ENCODE peak calls at places on chromosomes 11 and 22, in eight cellular contexts. One of them, this sample, is unnamed.
A peak's percentile ranks its signal among the peaks of the same experiment; 100 is the strongest.

GRCh38 chr11:4441500-4441899 is 7.6 kb upstream of the OR52K2 start:
- DNase-seq in cardiac muscle cell: no peak
- DNase-seq in astrocyte: no peak
- DNase-seq in IMR-90: no peak
- DNase-seq in BE2C: no peak
- DNase-seq in uterus: no peak
- DNase-seq in OCI-LY7: no peak
- DNase-seq in A549: no peak
- DNase-seq in this sample: no peak

GRCh38 chr22:21079493-21079892 is 33.7 kb downstream of the LRRC74B start:
- DNase-seq in BE2C: no peak
- DNase-seq in OCI-LY7: no peak
- DNase-seq in IMR-90: no peak
- DNase-seq in uterus: no peak
- DNase-seq in cardiac muscle cell: no peak
- DNase-seq in astrocyte: no peak
- DNase-seq in A549: no peak
- DNase-seq in this sample: no peak

GRCh38 chr11:8207080-8208000 is 38.5 kb upstream of the RIC3 start:
- DNase-seq in BE2C: no peak
- DNase-seq in astrocyte: peak; percentile 41
- DNase-seq in uterus: no peak
- DNase-seq in A549: no peak
- DNase-seq in IMR-90: peak; percentile 22
- DNase-seq in OCI-LY7: no peak
- DNase-seq in cardiac muscle cell: no peak
- DNase-seq in this sample: no peak

GRCh38 chr11:73072935-73073481 is 69.1 kb downstream of the FCHSD2 start:
- DNase-seq in cardiac muscle cell: peak; percentile 11
- DNase-seq in BE2C: no peak
- DNase-seq in IMR-90: peak; percentile 12
- DNase-seq in uterus: no peak
- DNase-seq in astrocyte: no peak
- DNase-seq in OCI-LY7: peak; percentile 56
- DNase-seq in A549: peak; percentile 75
- DNase-seq in this sample: peak; percentile 19

GRCh38 chr11:19511413-19512183 is 201.0 kb upstream of the NAV2 start:
- DNase-seq in uterus: peak; percentile 19
- DNase-seq in cardiac muscle cell: no peak
- DNase-seq in BE2C: peak; percentile 11
- DNase-seq in IMR-90: no peak
- DNase-seq in OCI-LY7: no peak
- DNase-seq in A549: no peak
- DNase-seq in astrocyte: peak; percentile 3
- DNase-seq in this sample: no peak

GRCh38 chr11:21625982-21626381 is 566.9 kb upstream of the ANO5 start:
- DNase-seq in cardiac muscle cell: no peak
- DNase-seq in OCI-LY7: peak; percentile 69
- DNase-seq in astrocyte: no peak
- DNase-seq in BE2C: no peak
- DNase-seq in uterus: no peak
- DNase-seq in IMR-90: no peak
- DNase-seq in A549: no peak
- DNase-seq in this sample: peak; percentile 79

GRCh38 chr22:17283423-17283822 is 64.2 kb upstream of the ADA2 start:
- DNase-seq in OCI-LY7: no peak
- DNase-seq in A549: no peak
- DNase-seq in BE2C: no peak
- DNase-seq in uterus: no peak
- DNase-seq in IMR-90: no peak
- DNase-seq in astrocyte: no peak
- DNase-seq in cardiac muscle cell: no peak
- DNase-seq in this sample: no peak

GRCh38 chr11:7973011-7973410 is 7.8 kb upstream of the NLRP10 start:
- DNase-seq in IMR-90: no peak
- DNase-seq in BE2C: no peak
- DNase-seq in cardiac muscle cell: no peak
- DNase-seq in A549: no peak
- DNase-seq in astrocyte: peak; percentile 21
- DNase-seq in OCI-LY7: no peak
- DNase-seq in uterus: no peak
- DNase-seq in this sample: no peak

DNA sequence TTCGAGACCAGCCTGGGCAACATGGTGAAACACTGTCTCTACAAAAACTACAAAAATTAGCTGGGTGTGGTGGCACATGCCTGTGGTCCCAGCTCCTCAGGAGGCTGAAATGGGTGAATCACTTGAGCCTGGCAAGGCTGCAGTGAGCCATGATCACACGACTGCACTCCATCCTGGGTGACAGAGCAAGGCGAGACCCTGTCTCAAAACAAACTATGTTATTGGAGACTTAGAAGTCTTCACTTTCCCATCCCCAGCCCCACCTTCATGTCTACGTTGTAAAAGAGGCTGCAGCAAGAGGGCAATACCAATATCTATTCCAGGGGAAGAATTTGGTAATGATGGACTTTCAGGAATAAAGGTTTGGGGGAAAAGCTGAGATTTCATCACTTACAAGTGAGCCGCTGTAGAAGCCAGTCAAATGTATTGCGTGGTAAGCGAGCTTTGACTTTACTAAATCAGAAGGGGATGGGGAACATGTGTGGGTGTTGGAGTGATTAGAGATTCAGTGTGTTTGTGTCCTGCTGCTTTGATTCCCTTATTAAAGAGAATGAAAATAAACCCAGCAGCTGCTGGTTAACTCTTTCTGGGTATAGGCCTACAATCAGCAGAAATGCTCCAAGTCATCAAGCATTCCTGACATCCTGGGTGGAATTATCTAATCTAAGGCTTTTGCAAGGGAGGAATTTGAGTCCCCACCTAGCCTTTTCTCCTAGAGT is 53.7 kb downstream of the UBASH3B start:
- DNase-seq in OCI-LY7: no peak
- DNase-seq in BE2C: no peak
- DNase-seq in IMR-90: peak; percentile 82
- DNase-seq in A549: peak; percentile 52
- DNase-seq in uterus: no peak
- DNase-seq in astrocyte: peak; percentile 86
- DNase-seq in cardiac muscle cell: no peak
- DNase-seq in this sample: peak; percentile 70
- H3K4me1 ChIP-seq in OCI-LY7: peaks cover 59% of the 10 kb centered on the region
- H3K4me1 ChIP-seq in BE2C: no peaks in the 10 kb centered on the region
- H3K4me1 ChIP-seq in IMR-90: peaks cover 34% of the 10 kb centered on the region
- H3K4me1 ChIP-seq in A549: peaks cover 70% of the 10 kb centered on the region
- H3K4me1 ChIP-seq in uterus: no peaks in the 10 kb centered on the region
- H3K4me1 ChIP-seq in astrocyte: peaks cover 51% of the 10 kb centered on the region
- H3K4me1 ChIP-seq in cardiac muscle cell: no peaks in the 10 kb centered on the region
- H3K4me1 ChIP-seq in this sample: peaks cover 31% of the 10 kb centered on the region

GRCh38 chr11:6418958-6419611 is at the start of gene APBB1:
- DNase-seq in OCI-LY7: peak; percentile 81
- DNase-seq in uterus: peak; percentile 65
- DNase-seq in BE2C: peak; percentile 66
- DNase-seq in astrocyte: peak; percentile 28
- DNase-seq in A549: peak; percentile 44
- DNase-seq in cardiac muscle cell: peak; percentile 71
- DNase-seq in IMR-90: peak; percentile 48
- DNase-seq in this sample: peak; percentile 76
- TF ChIP-seq CTCF in OCI-LY7: no peak
- TF ChIP-seq CTCF in uterus: no peak
- TF ChIP-seq CTCF in BE2C: no peak
- TF ChIP-seq CTCF in astrocyte: no peak
- TF ChIP-seq CTCF in A549: no peak
- TF ChIP-seq CTCF in cardiac muscle cell: peak; percentile 13
- TF ChIP-seq CTCF in IMR-90: peak; percentile 12
- TF ChIP-seq CTCF in this sample: no peak

DNA sequence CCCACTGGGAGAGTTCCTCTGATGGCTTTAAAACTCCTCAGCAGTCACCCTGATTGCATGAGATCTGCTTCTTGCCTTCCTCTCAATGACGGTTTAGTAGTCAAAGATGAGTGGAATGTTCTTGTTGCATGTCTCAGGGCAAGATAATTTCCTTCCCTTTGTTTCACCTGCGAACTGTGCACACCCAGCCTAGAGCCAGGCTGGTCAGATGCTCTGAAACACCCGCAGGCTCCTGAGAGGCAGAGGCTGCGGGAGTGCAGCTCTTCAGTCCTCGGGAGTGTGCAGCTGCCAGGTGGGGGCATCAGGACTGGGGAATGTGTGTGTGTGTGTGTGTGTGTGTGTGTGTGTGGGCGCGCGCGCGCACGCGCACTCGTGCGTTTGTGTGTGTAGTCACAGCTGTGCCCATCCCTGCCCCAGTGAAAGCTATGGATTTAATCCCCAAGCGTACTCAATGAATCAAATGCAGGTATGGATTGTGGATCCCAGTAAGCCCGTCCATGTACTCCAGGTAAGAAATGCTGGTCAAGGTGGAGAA is 136.2 kb upstream of the NTM start:
- DNase-seq in uterus: no peak
- DNase-seq in A549: no peak
- DNase-seq in OCI-LY7: no peak
- DNase-seq in astrocyte: no peak
- DNase-seq in cardiac muscle cell: no peak
- DNase-seq in IMR-90: no peak
- DNase-seq in BE2C: no peak
- DNase-seq in this sample: no peak
- H3K4me1 ChIP-seq in uterus: no peaks in the 10 kb centered on the region
- H3K4me1 ChIP-seq in A549: no peaks in the 10 kb centered on the region
- H3K4me1 ChIP-seq in OCI-LY7: no peaks in the 10 kb centered on the region
- H3K4me1 ChIP-seq in astrocyte: no peaks in the 10 kb centered on the region
- H3K4me1 ChIP-seq in cardiac muscle cell: no peaks in the 10 kb centered on the region
- H3K4me1 ChIP-seq in IMR-90: no peaks in the 10 kb centered on the region
- H3K4me1 ChIP-seq in BE2C: no peaks in the 10 kb centered on the region
- H3K4me1 ChIP-seq in this sample: no peaks in the 10 kb centered on the region

DNA sequence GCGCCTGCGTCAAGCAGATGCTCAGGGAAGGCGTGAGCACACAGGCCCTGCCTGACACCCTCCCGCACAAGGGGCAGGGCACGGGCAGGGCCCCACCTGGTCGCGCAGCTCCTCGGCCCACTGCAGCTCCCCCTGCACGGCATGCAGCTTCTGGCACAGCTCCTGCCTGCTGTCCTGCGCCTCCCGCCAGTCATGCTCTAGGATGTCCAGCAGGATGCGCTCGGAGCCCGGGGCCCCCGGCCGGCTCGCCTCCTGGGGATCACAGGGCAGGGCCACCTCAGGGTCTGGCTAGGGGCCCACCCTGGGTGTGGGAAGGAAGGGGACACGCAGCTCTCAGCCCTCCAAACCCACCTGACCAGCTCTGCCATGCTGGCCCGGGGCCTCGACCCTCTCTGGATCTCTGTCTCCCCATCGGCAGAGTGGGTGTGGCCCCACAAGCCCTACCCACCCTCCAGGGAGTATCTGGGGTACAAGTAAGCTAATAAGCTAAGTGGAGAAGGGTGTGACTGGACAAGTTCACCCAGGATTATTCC is 10.7 kb downstream of the CARD10 start:
- DNase-seq in uterus: no peak
- DNase-seq in OCI-LY7: no peak
- DNase-seq in A549: no peak
- DNase-seq in IMR-90: no peak
- DNase-seq in BE2C: no peak
- DNase-seq in astrocyte: no peak
- DNase-seq in cardiac muscle cell: no peak
- DNase-seq in this sample: no peak
- TF ChIP-seq CTCF in uterus: no peak
- TF ChIP-seq CTCF in OCI-LY7: no peak
- TF ChIP-seq CTCF in A549: no peak
- TF ChIP-seq CTCF in IMR-90: no peak
- TF ChIP-seq CTCF in BE2C: peak; percentile 3
- TF ChIP-seq CTCF in astrocyte: no peak
- TF ChIP-seq CTCF in cardiac muscle cell: no peak
- TF ChIP-seq CTCF in this sample: no peak

DNA sequence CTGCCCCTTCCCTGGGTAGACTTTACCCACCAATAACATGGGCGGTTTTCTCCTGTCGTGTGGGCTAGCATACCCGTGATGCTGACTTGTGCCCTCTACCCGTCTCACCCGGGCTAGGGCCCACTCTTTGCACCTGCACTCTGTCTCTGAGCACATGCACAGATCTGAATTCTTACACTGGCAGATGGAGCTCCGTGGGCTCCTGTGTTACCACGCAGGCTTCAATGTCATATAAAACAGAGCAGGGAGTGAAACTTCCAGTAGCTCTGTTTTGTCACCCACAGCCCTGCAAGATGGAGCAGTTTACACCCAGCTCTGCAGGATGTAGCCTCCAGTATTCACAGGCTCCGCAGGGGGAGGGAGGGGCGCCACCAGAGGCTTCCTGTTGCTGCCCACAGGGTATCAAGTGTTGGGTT is 1.7 kb downstream of the DGKZ start:
- DNase-seq in OCI-LY7: peak; percentile 75
- DNase-seq in cardiac muscle cell: no peak
- DNase-seq in A549: no peak
- DNase-seq in uterus: no peak
- DNase-seq in BE2C: no peak
- DNase-seq in astrocyte: no peak
- DNase-seq in IMR-90: no peak
- DNase-seq in this sample: no peak
- H3K4me1 ChIP-seq in OCI-LY7: peaks cover 56% of the 10 kb centered on the region
- H3K4me1 ChIP-seq in cardiac muscle cell: peaks cover 29% of the 10 kb centered on the region
- H3K4me1 ChIP-seq in A549: peaks cover 16% of the 10 kb centered on the region
- H3K4me1 ChIP-seq in uterus: peaks cover 15% of the 10 kb centered on the region
- H3K4me1 ChIP-seq in BE2C: peaks cover 2% of the 10 kb centered on the region
- H3K4me1 ChIP-seq in astrocyte: peaks cover 19% of the 10 kb centered on the region
- H3K4me1 ChIP-seq in IMR-90: peaks cover 19% of the 10 kb centered on the region
- H3K4me1 ChIP-seq in this sample: peaks cover 56% of the 10 kb centered on the region

This sample was measured in A673.